ENCODE peak calls at places on chromosomes 2 and 18, in four cellular contexts. C is neuronal stem cell, Y is tibial artery, F is heart left ventricle. X is an unnamed sample. For H3K36me3, the result is how much of the 10 kb centered on the place peaks cover.

GRCh38 chr18:55997156-55997561 is 409.2 kb upstream of the TCF4 start:
- DNase-seq in C (no peak), Y (no peak), F (no peak), X (no peak)

GRCh38 chr2:203685081-203685621 is 21.3 kb upstream of the CD28 start:
- DNase-seq in C (no peak), Y (no peak), F (peak), X (no peak)

GRCh38 chr18:48539406-48540328 is 836 bp downstream of the CTIF start:
- DNase-seq in C (peak), Y (peak), F (peak), X (peak)

GRCh38 chr2:212968284-212969081 is 182.9 kb downstream of the IKZF2 start:
- DNase-seq in C (peak), Y (no peak), F (no peak), X (no peak)

GRCh38 chr18:35775887-35776286 is 194.3 kb downstream of the GALNT1 start:
- DNase-seq in C (peak), Y (no peak), F (no peak), X (no peak)

GRCh38 chr2:240209493-240209892 is 69.0 kb upstream of the OTOS start:
- DNase-seq in C (no peak), Y (peak), F (no peak), X (peak)

GRCh38 chr2:69166812-69167468 is 154.0 kb downstream of the ANTXR1 start:
- DNase-seq in C (no peak), Y (no peak), F (no peak), X (no peak)

GRCh38 chr2:19114754-19115231 is 243.6 kb downstream of the OSR1 start:
- DNase-seq in C (no peak), Y (no peak), F (no peak), X (no peak)

GRCh38 chr2:32910883-32911598 is 35.7 kb upstream of the LTBP1 start:
- DNase-seq in C (no peak), Y (no peak), F (no peak), X (no peak)

GRCh38 chr2:65033178-65033577 is 23.0 kb upstream of the CEP68 start:
- DNase-seq in C (no peak), Y (no peak), F (no peak), X (no peak)

GRCh38 chr2:65030481-65030880 is 25.7 kb upstream of the CEP68 start:
- DNase-seq in C (no peak), Y (no peak), F (no peak), X (no peak)

GRCh38 chr2:65030933-65031332 is 25.3 kb upstream of the CEP68 start:
- DNase-seq in C (no peak), Y (no peak), F (no peak), X (no peak)

GRCh38 chr2:65032016-65032975 is 23.9 kb upstream of the CEP68 start:
- DNase-seq in C (no peak), Y (no peak), F (no peak), X (no peak)

GRCh38 chr2:65031341-65032015 is 24.7 kb upstream of the CEP68 start:
- DNase-seq in C (no peak), Y (no peak), F (no peak), X (peak)
- H3K4me3 ChIP-seq in C (no peak), Y (no peak), F (no peak), X (no peak)

DNA sequence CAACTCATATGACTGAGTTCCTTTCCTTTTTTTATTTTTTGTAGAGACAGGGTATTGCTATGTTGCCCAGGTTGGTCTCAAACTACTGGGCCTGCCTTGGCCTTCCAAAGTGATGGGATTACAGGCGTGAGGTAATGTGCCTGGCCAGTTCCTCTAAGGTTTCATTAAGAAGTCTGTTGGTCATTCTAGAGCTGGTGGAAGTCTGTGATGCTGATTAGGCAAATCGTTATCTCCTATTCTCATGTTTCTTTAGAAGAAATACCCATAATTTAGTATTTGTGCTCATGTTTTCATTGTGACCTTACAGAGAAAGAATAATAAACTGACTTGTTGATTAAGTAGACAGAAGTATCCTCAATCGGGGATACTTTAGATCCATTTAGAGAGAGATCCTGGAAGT is 106.1 kb upstream of the SP3 start:
- DNase-seq in C (no peak), Y (no peak), F (no peak), X (no peak)
- H3K36me3 ChIP-seq in C (under half), Y (under half), F (under half), X (under half)

GRCh38 chr18:24190590-24190989 is 51.7 kb downstream of the CABYR start:
- DNase-seq in C (no peak), Y (no peak), F (no peak), X (no peak)
- H3K4me3 ChIP-seq in C (no peak), Y (no peak), F (no peak), X (no peak)

DNA sequence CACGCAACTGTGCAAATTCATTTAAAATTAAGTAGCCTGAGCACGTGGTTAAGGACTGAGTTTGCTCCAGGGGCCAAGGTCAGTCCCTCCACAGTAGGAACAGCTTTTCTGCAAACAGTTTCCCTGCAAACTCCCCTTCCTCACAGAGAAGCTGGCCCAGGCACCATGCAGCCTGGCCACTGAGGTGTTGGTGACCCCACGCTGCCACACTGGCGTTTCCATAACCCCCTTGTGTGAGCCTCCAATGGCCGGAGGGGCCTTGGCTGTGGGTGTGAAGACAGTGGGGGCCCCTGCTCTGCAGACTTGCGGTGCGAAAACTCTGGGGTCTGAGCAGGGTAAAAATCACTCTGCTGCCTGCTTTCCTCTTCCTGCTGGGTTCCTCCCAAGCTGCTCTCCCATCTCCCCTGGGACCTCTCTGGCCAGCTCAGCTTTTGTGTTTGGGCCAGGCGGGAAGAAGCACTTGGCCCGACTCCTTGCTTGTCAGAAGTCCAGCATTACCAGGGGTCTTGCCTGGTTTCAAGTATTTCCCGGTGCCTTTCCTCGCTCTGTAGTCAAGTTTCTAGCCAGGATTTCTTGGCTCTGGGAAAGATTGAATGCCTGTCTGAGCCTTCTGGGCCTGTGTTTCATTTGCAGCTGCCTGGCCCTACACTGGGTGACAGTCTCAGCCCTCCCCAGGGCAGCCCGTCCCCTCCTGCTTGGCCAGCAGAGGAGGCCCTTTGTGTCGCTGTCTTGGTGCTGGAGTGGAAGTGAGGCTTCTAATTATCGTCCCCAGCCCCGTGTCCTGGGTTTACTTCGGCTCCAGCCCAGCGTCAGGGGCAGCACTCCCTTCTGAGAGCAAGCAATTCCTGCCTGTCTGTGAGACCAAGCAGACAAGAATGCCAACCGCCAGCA is 131.4 kb upstream of the SLC1A4 start:
- DNase-seq in C (no peak), Y (peak), F (peak), X (no peak)
- H3K36me3 ChIP-seq in C (under half), Y (under half), F (under half), X (under half)

GRCh38 chr2:201109186-201109585 is 6.8 kb upstream of the CFLAR start:
- DNase-seq in C (no peak), Y (no peak), F (no peak), X (no peak)

GRCh38 chr2:201110615-201111014 is 5.3 kb upstream of the CFLAR start:
- DNase-seq in C (no peak), Y (no peak), F (no peak), X (no peak)

GRCh38 chr2:201107624-201108023 is 8.3 kb upstream of the CFLAR start:
- DNase-seq in C (no peak), Y (no peak), F (no peak), X (no peak)

GRCh38 chr2:201108341-201108740 is 7.6 kb upstream of the CFLAR start:
- DNase-seq in C (no peak), Y (no peak), F (no peak), X (no peak)

GRCh38 chr2:201105759-201106158 is 10.2 kb upstream of the CFLAR start:
- DNase-seq in C (no peak), Y (no peak), F (no peak), X (no peak)
- H3K4me3 ChIP-seq in C (no peak), Y (no peak), F (no peak), X (no peak)

DNA sequence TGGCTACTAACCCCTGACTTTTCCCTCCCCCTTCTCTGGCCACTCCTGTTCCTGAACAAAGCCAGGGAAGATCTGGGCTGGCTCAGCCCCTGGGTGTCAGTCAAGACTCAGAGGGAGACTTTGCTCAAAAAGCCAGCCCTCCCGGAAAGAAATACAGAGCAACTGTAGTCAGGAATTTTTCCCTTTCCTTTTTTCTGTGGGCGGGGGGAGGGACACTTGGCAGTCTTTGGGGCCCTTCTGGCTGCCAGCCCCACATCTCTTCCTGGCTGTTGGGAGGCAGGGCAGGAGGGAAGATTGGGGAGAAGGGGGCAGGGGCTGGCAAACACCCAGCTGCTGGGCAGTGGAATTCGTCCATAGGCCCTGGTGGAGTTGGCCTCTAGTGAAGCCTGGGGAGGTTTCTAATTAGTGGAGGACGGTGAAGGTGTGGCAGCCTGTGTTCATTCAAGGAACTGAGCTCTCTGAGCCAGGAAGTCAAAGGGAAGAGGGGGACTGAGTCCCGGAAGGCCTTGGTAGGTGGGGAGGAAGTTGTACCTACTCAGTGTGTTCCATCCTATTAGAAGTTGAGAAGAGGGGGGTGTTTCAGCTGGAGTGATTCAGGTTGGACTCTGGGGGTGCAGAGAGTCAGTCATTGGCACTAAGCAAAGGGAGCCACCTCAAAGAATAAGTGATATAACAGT is 10.9 kb downstream of the IGFBP2 start:
- DNase-seq in C (no peak), Y (no peak), F (no peak), X (peak)
- H3K36me3 ChIP-seq in C (half or more), Y (under half), F (under half), X (under half)

GRCh38 chr18:7824970-7825369 is 257.9 kb downstream of the PTPRM start:
- DNase-seq in C (no peak), Y (no peak), F (peak), X (no peak)

GRCh38 chr18:7821784-7822183 is 254.7 kb downstream of the PTPRM start:
- DNase-seq in C (no peak), Y (no peak), F (no peak), X (no peak)

GRCh38 chr18:7817596-7817995 is 250.5 kb downstream of the PTPRM start:
- DNase-seq in C (no peak), Y (no peak), F (no peak), X (no peak)

GRCh38 chr18:7822435-7823425 is 255.6 kb downstream of the PTPRM start:
- DNase-seq in C (no peak), Y (no peak), F (peak), X (no peak)
- H3K4me3 ChIP-seq in C (peak), Y (no peak), F (no peak), X (no peak)

DNA sequence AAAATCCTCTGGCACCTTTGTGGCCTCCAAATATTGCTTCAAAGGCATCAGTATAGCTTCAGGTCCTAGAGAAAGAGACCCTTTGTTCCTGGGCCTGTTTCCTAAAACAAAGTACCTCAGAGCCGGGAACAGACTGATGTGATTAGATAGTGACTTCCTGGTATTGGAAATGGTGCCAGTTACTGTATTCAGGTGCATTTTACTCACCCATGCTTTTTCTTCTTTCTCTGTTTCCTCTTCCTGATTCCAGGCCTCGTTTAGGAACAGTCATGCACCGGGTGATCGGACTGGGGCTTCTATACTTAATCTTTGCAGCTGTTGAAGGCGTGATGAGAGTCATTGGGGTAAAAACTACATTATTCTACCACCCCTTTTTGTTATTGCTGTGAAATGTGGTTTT is 34.3 kb downstream of the TMEM87B start:
- DNase-seq in C (no peak), Y (no peak), F (no peak), X (no peak)
- H3K36me3 ChIP-seq in C (half or more), Y (half or more), F (half or more), X (under half)

GRCh38 chr2:111634995-111635538 is 248.9 kb downstream of the ANAPC1 start:
- DNase-seq in C (no peak), Y (no peak), F (no peak), X (no peak)

GRCh38 chr2:111634050-111634784 is 249.8 kb downstream of the ANAPC1 start:
- DNase-seq in C (no peak), Y (no peak), F (no peak), X (no peak)

GRCh38 chr2:111633139-111633538 is 250.9 kb downstream of the ANAPC1 start:
- DNase-seq in C (no peak), Y (no peak), F (no peak), X (no peak)

GRCh38 chr2:111633643-111634042 is 250.3 kb downstream of the ANAPC1 start:
- DNase-seq in C (no peak), Y (no peak), F (no peak), X (no peak)

DNA sequence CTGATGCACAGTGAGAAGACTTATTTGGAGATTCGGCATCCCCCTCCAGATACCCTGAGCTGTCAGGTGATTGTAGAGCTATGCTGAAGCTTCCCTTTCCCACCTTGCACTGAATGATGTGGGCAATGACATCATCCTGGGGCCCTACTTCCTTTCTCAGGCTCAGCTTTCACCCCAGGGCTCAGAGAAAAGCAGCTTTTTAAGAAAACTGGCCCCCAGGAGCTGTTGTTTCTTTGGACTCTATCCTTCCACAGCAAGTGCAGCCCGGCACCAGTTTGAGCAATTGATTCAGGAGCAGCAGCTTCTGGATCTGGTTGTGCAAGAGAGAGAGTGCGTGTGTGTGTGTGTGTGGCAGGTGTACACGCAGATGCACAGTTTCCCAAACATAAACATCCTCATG is 251.3 kb downstream of the ANAPC1 start:
- DNase-seq in C (no peak), Y (no peak), F (no peak), X (no peak)
- H3K4me3 ChIP-seq in C (no peak), Y (no peak), F (no peak), X (no peak)

DNA sequence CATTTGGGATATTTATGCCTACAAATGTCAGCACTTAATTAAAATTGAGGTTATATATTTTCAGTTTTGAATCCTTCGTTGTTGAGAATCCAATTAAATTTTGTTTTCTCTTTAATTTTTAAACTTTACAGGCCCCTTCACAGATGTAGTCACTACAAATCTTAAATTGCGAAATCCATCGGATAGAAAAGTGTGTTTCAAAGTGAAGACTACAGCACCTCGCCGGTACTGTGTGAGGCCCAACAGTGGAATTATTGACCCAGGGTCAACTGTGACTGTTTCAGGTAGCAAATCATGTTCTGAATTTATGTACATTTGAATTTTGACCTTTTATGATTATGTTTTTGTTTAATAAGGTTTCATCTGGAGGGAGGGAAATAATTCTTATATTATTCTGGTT is 17.9 kb downstream of the VAPA start:
- DNase-seq in C (no peak), Y (no peak), F (no peak), X (no peak)
- H3K36me3 ChIP-seq in C (under half), Y (under half), F (under half), X (under half)

X was measured in H7.